ENCODE peak calls at places on chromosomes 6 and 20, in six cellular contexts. T is left cardiac atrium; W is activated CD4-positive, alpha-beta T cell treated with anti-CD3 and anti-CD28 coated beads, Interleukin-2, amount 50 U/mL, for 1 hour; I is BE2C; R is effector CD4-positive, alpha-beta T cell; Y is AG20443. M is an unnamed sample.

GRCh38 chr6:33450434-33450833 is 3.9 kb upstream of the ZBTB9 start:
- DNase-seq in T (no peak), W (no peak), I (no peak), R (no peak), Y (no peak), M (no peak)

GRCh38 chr6:11648889-11649288 is 111.3 kb downstream of the TMEM170B start:
- DNase-seq in T (no peak), W (no peak), I (no peak), R (no peak), Y (no peak), M (no peak)

GRCh38 chr6:36984581-36985383 is 1.2 kb downstream of the MTCH1 start:
- DNase-seq in T (peak), W (peak), I (peak), R (peak), Y (peak), M (peak)

GRCh38 chr20:62850333-62850974 is 11.2 kb downstream of the TCFL5 start:
- DNase-seq in T (no peak), W (no peak), I (no peak), R (no peak), Y (no peak), M (no peak)

GRCh38 chr6:73639015-73639414 is 14.8 kb downstream of the SLC17A5 start:
- DNase-seq in T (no peak), W (no peak), I (no peak), R (no peak), Y (no peak), M (no peak)

GRCh38 chr6:3385660-3386151 is 71.1 kb downstream of the SLC22A23 start:
- DNase-seq in T (no peak), W (no peak), I (no peak), R (no peak), Y (peak), M (no peak)

GRCh38 chr6:72386324-72386723 is 235.5 kb upstream of the KCNQ5 start:
- DNase-seq in T (no peak), W (no peak), I (no peak), R (no peak), Y (peak), M (no peak)

GRCh38 chr6:53765270-53765669 is 29.5 kb upstream of the LRRC1 start:
- DNase-seq in T (peak), W (no peak), I (no peak), R (no peak), Y (no peak), M (no peak)

GRCh38 chr6:110170081-110170480 is 9.4 kb downstream of the WASF1 start:
- DNase-seq in T (no peak), W (no peak), I (no peak), R (no peak), Y (no peak), M (no peak)

GRCh38 chr6:133435065-133435728 is 194.0 kb downstream of the EYA4 start:
- DNase-seq in T (no peak), W (no peak), I (peak), R (no peak), Y (no peak), M (no peak)

GRCh38 chr20:53215166-53215565 is 243.0 kb downstream of the TSHZ2 start:
- DNase-seq in T (no peak), W (no peak), I (no peak), R (no peak), Y (no peak), M (peak)

GRCh38 chr6:40325791-40326190 is 261.4 kb downstream of the LRFN2 start:
- DNase-seq in T (no peak), W (no peak), I (no peak), R (no peak), Y (no peak), M (no peak)

GRCh38 chr6:46210294-46210693 is 39.5 kb upstream of the ENPP5 start:
- DNase-seq in T (no peak), W (no peak), I (no peak), R (no peak), Y (no peak), M (no peak)

GRCh38 chr20:46705378-46705729 is 4.1 kb upstream of the SLC2A10 start:
- DNase-seq in T (no peak), W (no peak), I (no peak), R (no peak), Y (peak), M (peak)

GRCh38 chr6:110628330-110628729 is 151.9 kb upstream of the SLC22A16 start:
- DNase-seq in T (no peak), W (no peak), I (no peak), R (no peak), Y (peak), M (peak)

M was measured in stromal cell of bone marrow.